ENCODE peak calls at places on chromosomes 2 and 18, in ten cellular contexts. D is lung; U is iPS-NIHi11; L is adipocyte; H is GF-D8; S is NCI-H1092 treated with DMSO at 0.1 percent for 48 hours; J is iris pigment epithelial cell; Q is activated CD8-positive, alpha-beta T cell treated with anti-CD3 and anti-CD28 coated beads for 36 hours; O is NCI-H748 treated with DMSO at 0.1 percent for 48 hours; R is stimulated activated CD4-positive, alpha-beta T cell treated with anti-CD3 and anti-CD28 coated beads, Interleukin-12 subunit alpha, Interleukin-12 subunit beta, amount 100 ng/mL, for 48 hours. Z is an unnamed sample.

GRCh38 chr2:136917281-136917680 is 151.9 kb downstream of the THSD7B start:
- DNase-seq in D (no peak), U (no peak), L (no peak), H (no peak), S (no peak), J (peak), Q (no peak), O (no peak), R (no peak), Z (no peak)

GRCh38 chr2:17688600-17688999 is 65.0 kb downstream of the SMC6 start:
- DNase-seq in D (no peak), U (no peak), L (no peak), H (no peak), S (no peak), J (no peak), Q (no peak), O (no peak), R (no peak), Z (no peak)

GRCh38 chr2:11681722-11682589 is 12.0 kb upstream of the NTSR2 start:
- DNase-seq in D (no peak), U (peak), L (peak), H (no peak), S (peak), J (no peak), Q (peak), O (peak), R (peak), Z (peak)

GRCh38 chr18:54671291-54671881 is 80.3 kb downstream of the DYNAP start:
- DNase-seq in D (no peak), U (peak), L (peak), H (no peak), S (peak), J (peak), Q (no peak), O (peak), R (peak), Z (peak)

GRCh38 chr2:70140978-70141753 is 49.7 kb downstream of the C2orf42 start:
- DNase-seq in D (peak), U (peak), L (no peak), H (peak), S (no peak), J (peak), Q (peak), O (peak), R (peak), Z (peak)

GRCh38 chr2:173658946-173659371 is 304.3 kb downstream of the CDCA7 start:
- DNase-seq in D (no peak), U (no peak), L (peak), H (no peak), S (no peak), J (no peak), Q (no peak), O (no peak), R (no peak), Z (peak)

GRCh38 chr2:30225131-30225762 is 6.1 kb upstream of the LBH start:
- DNase-seq in D (no peak), U (peak), L (peak), H (no peak), S (no peak), J (peak), Q (peak), O (no peak), R (no peak), Z (peak)

GRCh38 chr18:45839415-45840395 is 14.2 kb downstream of the SIGLEC15 start:
- DNase-seq in D (no peak), U (peak), L (peak), H (peak), S (peak), J (peak), Q (peak), O (peak), R (no peak), Z (peak)

GRCh38 chr2:153232474-153232873 is 246.1 kb downstream of the RPRM start:
- DNase-seq in D (no peak), U (no peak), L (no peak), H (no peak), S (no peak), J (no peak), Q (no peak), O (no peak), R (no peak), Z (peak)

GRCh38 chr2:46438794-46439193 is 40.6 kb upstream of the TMEM247 start:
- DNase-seq in D (no peak), U (no peak), L (no peak), H (no peak), S (no peak), J (no peak), Q (no peak), O (no peak), R (no peak), Z (no peak)

GRCh38 chr2:201180010-201180409 is 2.9 kb upstream of the CASP10 start:
- DNase-seq in D (no peak), U (no peak), L (no peak), H (no peak), S (no peak), J (no peak), Q (no peak), O (no peak), R (no peak), Z (no peak)

GRCh38 chr2:1837022-1837421 is 92.7 kb upstream of the PXDN start:
- DNase-seq in D (no peak), U (peak), L (peak), H (no peak), S (peak), J (no peak), Q (no peak), O (no peak), R (no peak), Z (no peak)

GRCh38 chr2:26480751-26481380 is 2.9 kb upstream of the OTOF start:
- DNase-seq in D (no peak), U (no peak), L (no peak), H (no peak), S (no peak), J (no peak), Q (no peak), O (no peak), R (no peak), Z (no peak)

GRCh38 chr18:78596794-78597193 is 382.8 kb upstream of the SALL3 start:
- DNase-seq in D (no peak), U (peak), L (peak), H (no peak), S (no peak), J (peak), Q (no peak), O (no peak), R (no peak), Z (peak)

GRCh38 chr18:62346327-62347090 is 21.4 kb downstream of the TNFRSF11A start:
- DNase-seq in D (no peak), U (no peak), L (no peak), H (no peak), S (no peak), J (no peak), Q (no peak), O (no peak), R (no peak), Z (no peak)

GRCh38 chr2:241901500-241902351 is 32.2 kb downstream of the RTP5 start:
- DNase-seq in D (no peak), U (peak), L (peak), H (no peak), S (no peak), J (peak), Q (no peak), O (no peak), R (no peak), Z (peak)

GRCh38 chr2:100286318-100286717 is 36.0 kb downstream of the LONRF2 start:
- DNase-seq in D (no peak), U (no peak), L (no peak), H (no peak), S (no peak), J (no peak), Q (no peak), O (no peak), R (no peak), Z (peak)

GRCh38 chr18:9968081-9968848 is 54.4 kb downstream of the VAPA start:
- DNase-seq in D (no peak), U (no peak), L (no peak), H (no peak), S (no peak), J (no peak), Q (no peak), O (no peak), R (no peak), Z (peak)

GRCh38 chr2:174972924-174973323 is 32.3 kb downstream of the CHN1 start:
- DNase-seq in D (no peak), U (no peak), L (peak), H (no peak), S (no peak), J (peak), Q (no peak), O (no peak), R (no peak), Z (peak)

GRCh38 chr18:22169889-22170420 is 566 bp downstream of the GATA6 start:
- DNase-seq in D (no peak), U (peak), L (no peak), H (no peak), S (peak), J (no peak), Q (peak), O (no peak), R (no peak), Z (no peak)

GRCh38 chr18:79424008-79424565 is 28.4 kb downstream of the NFATC1 start:
- DNase-seq in D (no peak), U (no peak), L (no peak), H (no peak), S (no peak), J (no peak), Q (no peak), O (no peak), R (no peak), Z (no peak)

GRCh38 chr2:165573534-165574461 is 104.3 kb downstream of the CSRNP3 start:
- DNase-seq in D (peak), U (peak), L (peak), H (no peak), S (peak), J (peak), Q (no peak), O (peak), R (no peak), Z (peak)